ENCODE peak calls at places on chromosome 2, in five cellular contexts. U, L, T, V and D are unnamed samples.

GRCh38 chr2:105544591-105545377 is 145.9 kb upstream of the FHL2 start:
- DNase-seq in T (no peak), L (no peak), V (no peak), U (no peak), D (no peak)

GRCh38 chr2:146124741-146125140 is 1604.8 kb upstream of the ZEB2 start:
- DNase-seq in T (no peak), V (no peak), U (no peak), L (no peak), D (no peak)

GRCh38 chr2:240648650-240649275 is 23.5 kb downstream of the GPR35 start:
- DNase-seq in V (no peak), T (no peak), L (no peak), U (no peak), D (peak; percentile 19)

GRCh38 chr2:159922563-159922962 is 124.6 kb upstream of the CD302 start:
- DNase-seq in T (no peak), L (no peak), V (no peak), U (no peak), D (no peak)

GRCh38 chr2:178363252-178363651 is 87.7 kb downstream of the PRKRA start:
- DNase-seq in T (peak; percentile 56), L (no peak), U (no peak), V (no peak), D (no peak)

GRCh38 chr2:240567872-240568677 is at the start of gene RNPEPL1:
- DNase-seq in V (no peak), T (no peak), U (peak; percentile 62), L (no peak), D (no peak)

GRCh38 chr2:128770143-128771080 is 451.7 kb upstream of the HS6ST1 start:
- DNase-seq in T (no peak), V (no peak), U (no peak), L (no peak), D (no peak)

GRCh38 chr2:8627019-8627691 is 54.7 kb upstream of the ID2 start:
- DNase-seq in V (no peak), L (no peak), T (peak; percentile 80), U (no peak), D (no peak)

GRCh38 chr2:168773719-168774521 is 28.5 kb upstream of the NOSTRIN start:
- DNase-seq in T (peak; percentile 71), U (peak; percentile 84), L (no peak), V (no peak), D (no peak)

GRCh38 chr2:43358688-43359201 is 132.3 kb upstream of the ZFP36L2 start:
- DNase-seq in V (no peak), L (no peak), T (peak; percentile 32), U (no peak), D (no peak)

GRCh38 chr2:241110089-241110606 is 8.1 kb upstream of the MTERF4 start:
- DNase-seq in V (no peak), T (no peak), U (no peak), L (no peak), D (no peak)

GRCh38 chr2:65952966-65953365 is 482.0 kb upstream of the MEIS1 start:
- DNase-seq in U (no peak), V (no peak), L (no peak), T (no peak), D (no peak)

GRCh38 chr2:121192576-121192975 is 92.4 kb downstream of the TFCP2L1 start:
- DNase-seq in V (no peak), U (no peak), L (no peak), T (no peak), D (no peak)

GRCh38 chr2:158995677-158996049 is 27.2 kb downstream of the TANC1 start:
- DNase-seq in L (no peak), V (no peak), U (no peak), T (no peak), D (no peak)

GRCh38 chr2:29014811-29015414 is 33.8 kb downstream of the TOGARAM2 start:
- DNase-seq in U (no peak), T (no peak), L (no peak), V (no peak), D (no peak)

GRCh38 chr2:43405829-43406228 is 179.4 kb upstream of the ZFP36L2 start:
- DNase-seq in L (no peak), T (no peak), V (no peak), U (no peak), D (no peak)

GRCh38 chr2:181357979-181358378 is 99.2 kb upstream of the ITGA4 start:
- DNase-seq in L (no peak), U (no peak), T (no peak), V (no peak), D (no peak)

GRCh38 chr2:148874868-148875341 is at the start of gene KIF5C:
- DNase-seq in U (peak; percentile 99), V (peak; percentile 83), T (peak; percentile 52), L (peak; percentile 15), D (peak; percentile 83)

GRCh38 chr2:158779621-158780020 is 15.5 kb upstream of the DAPL1 start:
- DNase-seq in T (no peak), L (no peak), V (no peak), U (no peak), D (no peak)

GRCh38 chr2:105432749-105433148 is 33.9 kb upstream of the FHL2 start:
- DNase-seq in T (no peak), L (no peak), V (no peak), U (no peak), D (no peak)

GRCh38 chr2:133053541-133053940 is 383.5 kb upstream of the LYPD1 start:
- DNase-seq in L (no peak), T (no peak), U (no peak), V (no peak), D (no peak)

GRCh38 chr2:165743442-165743841 is 50.6 kb downstream of the GALNT3 start:
- DNase-seq in U (no peak), V (no peak), L (peak; percentile 5), T (no peak), D (no peak)

GRCh38 chr2:187936228-187936627 is 355.4 kb upstream of the GULP1 start:
- DNase-seq in L (no peak), V (no peak), U (no peak), T (no peak), D (no peak)

GRCh38 chr2:229265727-229266126 is 5.4 kb downstream of the PID1 start:
- DNase-seq in V (no peak), L (no peak), U (no peak), T (no peak), D (no peak)

GRCh38 chr2:191114403-191114886 is 36.3 kb downstream of the STAT4 start:
- DNase-seq in V (no peak), U (no peak), T (no peak), L (peak; percentile 55), D (no peak)

GRCh38 chr2:75157435-75157834 is 41.9 kb downstream of the TACR1 start:
- DNase-seq in T (no peak), U (no peak), V (no peak), L (no peak), D (no peak)

GRCh38 chr2:11631462-11631861 is 38.5 kb downstream of the NTSR2 start:
- DNase-seq in L (no peak), U (no peak), V (no peak), T (no peak), D (no peak)

GRCh38 chr2:122885436-122885835 is 1130.0 kb downstream of the TSN start:
- DNase-seq in V (no peak), T (no peak), L (no peak), U (no peak), D (no peak)

GRCh38 chr2:234795272-234795920 is 156.4 kb upstream of the SH3BP4 start:
- DNase-seq in T (peak; percentile 73), U (no peak), L (no peak), V (no peak), D (no peak)

GRCh38 chr2:177362499-177362898 is 30.1 kb upstream of the AGPS start:
- DNase-seq in T (no peak), U (no peak), L (no peak), V (no peak), D (no peak)

GRCh38 chr2:227406177-227407031 is 18.7 kb upstream of the SCYGR1 start:
- DNase-seq in U (peak; percentile 54), T (peak; percentile 99), V (peak; percentile 51), L (no peak), D (no peak)

GRCh38 chr2:127464470-127465257 is 46.4 kb downstream of the PROC start:
- DNase-seq in V (no peak), T (no peak), L (no peak), U (no peak), D (no peak)

DNA sequence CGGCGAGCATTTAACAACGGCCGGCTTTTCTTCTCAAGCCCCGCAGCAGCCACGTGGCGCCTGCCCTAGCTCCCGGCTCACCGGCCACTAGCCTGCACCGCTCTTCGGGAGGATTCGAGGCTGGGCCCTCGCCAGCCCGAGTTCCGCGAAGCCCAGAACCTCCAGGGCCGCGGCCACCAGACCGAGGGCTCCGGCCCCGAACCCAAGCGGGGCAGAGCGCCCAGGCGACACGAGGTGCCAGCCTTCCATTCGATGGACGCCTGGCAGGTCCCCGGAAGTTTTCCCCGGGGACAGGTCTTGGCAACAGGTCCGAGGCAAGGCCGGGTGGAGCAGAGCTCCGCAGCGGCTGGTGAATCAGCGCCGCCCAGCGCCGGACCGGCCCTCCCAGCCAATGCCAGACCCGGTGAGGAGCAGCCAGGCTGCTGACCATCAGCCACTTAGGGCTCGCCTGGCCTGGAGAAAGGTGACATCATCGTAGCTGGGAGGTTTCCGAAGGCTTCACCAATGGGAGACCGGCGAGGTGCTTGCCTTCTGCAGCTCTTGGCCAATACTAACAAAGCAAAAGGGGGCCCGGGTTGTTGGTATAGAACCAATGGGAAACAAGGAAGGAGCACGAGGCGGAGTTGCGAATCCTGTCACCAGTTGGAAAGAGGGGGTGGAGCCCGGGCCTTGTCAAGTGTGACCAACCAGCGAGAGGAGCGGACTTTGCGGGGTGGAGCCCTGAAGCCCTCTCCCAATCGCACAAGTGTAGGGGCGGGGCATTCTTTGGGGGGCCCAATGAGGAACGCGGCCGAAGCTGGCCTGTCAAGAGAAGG is 467 bp upstream of the MXD1 start:
- DNase-seq in L (peak; percentile 100), U (peak; percentile 95), V (peak; percentile 100), T (peak; percentile 100), D (peak; percentile 95)
- TF ChIP-seq POLR2A in L (peak; percentile 85), U (peak; percentile 87), V (peak; percentile 97), T (peak; percentile 90), D (peak; percentile 82)

GRCh38 chr2:19738707-19739106 is 163.1 kb downstream of the TTC32 start:
- DNase-seq in V (no peak), L (no peak), U (no peak), T (no peak), D (no peak)
- TF ChIP-seq POLR2AphosphoS5 in V (no peak), L (no peak), U (no peak), T (no peak), D (no peak)

GRCh38 chr2:120132190-120132589 is 91.0 kb downstream of the TMEM185B start:
- DNase-seq in T (no peak), L (no peak), V (no peak), U (no peak), D (no peak)
- TF ChIP-seq TAF1 in T (no peak), L (no peak), V (no peak), U (no peak), D (no peak)

DNA sequence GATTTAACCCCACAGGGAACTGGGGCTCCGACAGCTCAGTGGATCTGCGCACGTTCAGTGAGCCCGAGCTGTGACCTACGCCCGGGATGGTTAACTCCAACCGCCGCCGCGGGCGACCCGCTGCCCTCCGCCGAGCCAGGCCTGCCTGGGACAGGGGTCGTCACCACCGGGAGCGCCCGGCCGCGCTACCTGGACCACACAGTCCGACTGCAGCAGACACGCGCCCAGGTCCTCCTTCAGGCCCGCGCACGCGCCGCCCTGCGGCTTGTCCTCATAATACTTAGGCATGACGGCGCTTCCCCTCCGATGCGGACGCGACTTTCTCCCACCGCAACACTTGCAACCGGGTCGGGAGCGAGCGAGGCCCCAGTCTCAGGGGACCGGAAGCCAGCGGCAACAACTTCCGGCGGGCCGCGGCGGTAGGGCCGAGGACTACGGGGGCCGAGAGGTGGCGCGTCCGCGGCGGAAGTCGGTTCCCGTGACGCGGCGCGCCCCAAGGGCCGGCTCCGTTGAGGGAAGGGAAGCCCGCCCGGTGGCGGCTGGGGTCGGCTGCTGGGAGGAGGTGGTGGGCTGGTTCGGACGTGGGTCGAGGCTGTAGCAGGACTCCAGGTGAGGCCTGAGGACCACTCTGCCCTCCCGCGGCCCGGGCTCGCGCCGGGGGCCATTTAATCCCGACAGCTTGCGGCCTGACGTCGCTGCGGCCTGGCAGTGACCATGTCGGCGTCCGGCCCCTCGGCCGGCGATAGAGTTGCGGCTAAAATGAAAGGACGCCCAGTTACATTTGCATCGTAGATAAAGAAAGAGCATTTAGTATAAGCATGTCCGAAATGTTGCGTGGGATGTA is at the start of the genes COA5 and UNC50:
- DNase-seq in V (peak; percentile 56), U (peak; percentile 95), T (peak; percentile 86), L (peak; percentile 37), D (peak; percentile 97)
- TF ChIP-seq POLR2A in V (peak; percentile 91), U (peak; percentile 94), T (peak; percentile 97), L (peak; percentile 99), D (peak; percentile 93)